ENCODE peak calls at places on chromosomes 5 and 9, in ten cellular contexts. B is GM13977; A is foreskin fibroblast; U is neural crest cell; K is fibroblast of pulmonary artery; C is omental fat pad; L is CD8-positive, alpha-beta T cell; R is tibial artery; W is type B pancreatic cell; Z is PC-3. E is an unnamed sample.

GRCh38 chr5:115415143-115415491 is 118.7 kb upstream of the CCDC112 start:
- DNase-seq in B (no peak), A (peak; percentile 97), U (no peak), K (peak; percentile 92), C (no peak), L (no peak), R (no peak), W (no peak), Z (peak; percentile 86), E (no peak)

GRCh38 chr9:136847827-136848392 is 1.3 kb upstream of the PHPT1 start:
- DNase-seq in B (peak; percentile 84), A (peak; percentile 87), U (peak; percentile 67), K (peak; percentile 83), C (peak; percentile 58), L (peak; percentile 44), R (peak; percentile 90), W (no peak), Z (peak; percentile 78), E (peak; percentile 88)

GRCh38 chr9:4614627-4615026 is 47.5 kb upstream of the PLPP6 start:
- DNase-seq in B (no peak), A (no peak), U (no peak), K (no peak), C (no peak), L (no peak), R (no peak), W (no peak), Z (peak; percentile 29), E (no peak)

GRCh38 chr5:167759411-167759821 is 532.0 kb upstream of the WWC1 start:
- DNase-seq in B (no peak), A (no peak), U (no peak), K (peak; percentile 60), C (no peak), L (no peak), R (no peak), W (no peak), Z (peak; percentile 74), E (no peak)

GRCh38 chr9:126893079-126893478 is 21.5 kb upstream of the RALGPS1 start:
- DNase-seq in B (no peak), A (no peak), U (no peak), K (no peak), C (no peak), L (no peak), R (no peak), W (no peak), Z (peak; percentile 13), E (no peak)

GRCh38 chr5:142886211-142886610 is 116.0 kb downstream of the ARHGAP26 start:
- DNase-seq in B (no peak), A (no peak), U (no peak), K (no peak), C (no peak), L (no peak), R (no peak), W (no peak), Z (no peak), E (no peak)

GRCh38 chr9:37514999-37515398 is 29.3 kb downstream of the POLR1E start:
- DNase-seq in B (no peak), A (no peak), U (no peak), K (no peak), C (no peak), L (no peak), R (no peak), W (no peak), Z (no peak), E (no peak)

GRCh38 chr5:53123702-53124101 is 14.1 kb upstream of the MOCS2 start:
- DNase-seq in B (no peak), A (no peak), U (no peak), K (peak; percentile 44), C (no peak), L (no peak), R (no peak), W (no peak), Z (peak; percentile 55), E (no peak)

GRCh38 chr5:158051036-158051435 is 192.1 kb upstream of the CLINT1 start:
- DNase-seq in B (no peak), A (no peak), U (no peak), K (no peak), C (no peak), L (no peak), R (no peak), W (no peak), Z (peak; percentile 72), E (no peak)

GRCh38 chr9:101626295-101626694 is 31.5 kb upstream of the PPP3R2 start:
- DNase-seq in B (no peak), A (no peak), U (no peak), K (no peak), C (no peak), L (no peak), R (no peak), W (no peak), Z (no peak), E (no peak)

GRCh38 chr9:404229-404628 is 189.6 kb downstream of the DOCK8 start:
- DNase-seq in B (no peak), A (no peak), U (no peak), K (no peak), C (no peak), L (no peak), R (no peak), W (no peak), Z (peak; percentile 25), E (no peak)

DNA sequence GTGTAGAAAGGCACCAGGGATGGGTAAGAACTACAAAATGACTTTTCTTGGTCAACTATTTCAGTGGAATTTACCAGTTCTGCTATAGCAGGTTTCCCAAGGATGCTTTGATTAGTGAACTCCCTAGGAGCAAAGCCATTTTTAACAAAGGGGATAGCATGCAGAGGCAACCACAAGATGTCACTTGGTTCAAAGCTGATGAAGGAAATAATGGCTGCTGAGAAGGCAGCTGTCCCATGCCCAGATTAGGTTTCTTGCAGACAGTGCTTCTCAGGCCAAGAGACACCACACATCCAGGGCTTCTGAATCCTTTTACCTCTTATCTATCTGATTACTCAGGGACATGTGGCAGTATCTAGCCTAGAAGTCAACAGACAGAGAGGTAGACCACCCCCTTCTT is 192.6 kb downstream of the DOCK8 start:
- DNase-seq in B (no peak), A (no peak), U (no peak), K (no peak), C (no peak), L (no peak), R (no peak), W (no peak), Z (no peak), E (no peak)
- TF ChIP-seq CTCF in B (no peak), A (no peak), U (no peak), K (no peak), C (no peak), L (no peak), R (no peak), W (no peak), Z (no peak), E (no peak)

DNA sequence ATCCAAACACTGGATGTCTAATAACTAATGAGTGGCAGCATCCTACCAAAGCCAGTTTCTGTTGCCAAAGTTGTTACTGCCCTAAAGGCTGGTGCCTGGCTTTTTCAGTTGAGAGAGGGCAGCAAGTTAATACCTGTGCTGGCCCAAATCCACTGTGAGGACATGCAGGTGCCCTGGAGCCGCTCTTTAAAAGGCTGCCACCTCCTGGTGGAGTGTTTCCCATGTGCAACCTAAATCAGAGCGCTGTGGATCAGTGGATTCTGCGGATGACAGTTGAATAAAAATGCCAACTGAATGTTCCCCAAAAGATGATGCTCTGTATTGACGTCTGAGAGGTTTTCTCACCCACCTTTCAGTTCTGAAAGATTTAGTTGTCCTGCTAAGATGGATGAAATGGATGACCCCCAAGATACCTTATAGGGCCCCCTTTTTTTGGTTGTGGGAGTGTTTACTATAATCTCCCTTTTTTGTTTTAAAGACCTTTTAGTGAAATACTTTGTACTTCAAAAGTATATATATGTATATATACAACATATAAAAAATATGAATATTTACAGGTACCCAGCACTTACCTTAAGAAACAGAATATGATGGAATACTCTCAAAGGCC is 146.4 kb downstream of the EGFLAM start:
- DNase-seq in B (no peak), A (no peak), U (no peak), K (no peak), C (no peak), L (no peak), R (no peak), W (no peak), Z (peak; percentile 51), E (peak; percentile 18)
- TF ChIP-seq CTCF in B (peak; percentile 20), A (no peak), U (peak; percentile 53), K (peak; percentile 21), C (no peak), L (no peak), R (no peak), W (peak; percentile 54), Z (peak; percentile 80), E (peak; percentile 31)

DNA sequence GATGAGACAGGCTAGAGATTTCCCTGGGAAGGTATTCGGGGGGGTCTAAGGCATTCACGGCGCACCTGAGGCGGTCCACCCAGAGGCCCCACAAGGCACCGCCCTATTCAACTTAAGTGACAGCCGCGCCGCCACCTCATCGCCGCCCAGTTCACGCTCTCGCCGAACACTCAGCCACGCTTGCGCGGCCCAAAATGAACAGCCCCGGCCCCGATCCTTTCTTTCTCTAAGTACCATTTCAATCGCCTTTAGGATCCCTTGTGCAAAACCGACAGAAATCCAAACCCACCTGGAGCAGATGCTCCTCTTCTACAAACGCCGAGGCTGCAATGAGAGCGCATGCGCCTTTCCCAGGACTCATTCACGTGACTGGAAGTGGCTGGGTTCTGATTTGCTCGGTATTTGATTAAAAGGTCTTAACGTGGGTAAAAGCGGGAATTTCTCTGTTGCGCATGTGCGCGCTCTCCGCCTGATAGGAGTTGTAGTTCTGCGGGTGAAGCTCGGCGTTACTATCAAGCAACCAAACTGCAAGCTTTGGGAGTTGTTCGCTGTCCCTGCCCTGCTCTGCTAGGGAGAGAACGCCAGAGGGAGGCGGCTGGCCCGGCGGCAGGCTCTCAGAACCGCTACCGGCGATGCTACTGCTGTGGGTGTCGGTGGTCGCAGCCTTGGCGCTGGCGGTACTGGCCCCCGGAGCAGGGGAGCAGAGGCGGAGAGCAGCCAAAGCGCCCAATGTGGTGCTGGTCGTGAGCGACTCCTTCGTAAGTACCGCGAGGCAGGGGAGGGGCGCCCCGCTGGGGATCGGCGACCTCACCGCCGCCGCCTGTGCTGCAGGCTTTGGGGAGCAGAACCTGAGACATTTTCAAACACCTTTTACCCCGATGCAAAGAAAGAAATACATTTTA is at the start of the genes ARSK and SKIC3:
- DNase-seq in B (peak; percentile 88), A (peak; percentile 98), U (peak; percentile 84), K (peak; percentile 100), C (peak; percentile 68), L (peak; percentile 84), R (peak; percentile 97), W (peak; percentile 93), Z (peak; percentile 99), E (peak; percentile 90)
- TF ChIP-seq CTCF in B (peak; percentile 27), A (peak; percentile 51), U (peak; percentile 55), K (peak; percentile 52), C (no peak), L (no peak), R (peak; percentile 43), W (peak; percentile 60), Z (peak; percentile 36), E (peak; percentile 17)

DNA sequence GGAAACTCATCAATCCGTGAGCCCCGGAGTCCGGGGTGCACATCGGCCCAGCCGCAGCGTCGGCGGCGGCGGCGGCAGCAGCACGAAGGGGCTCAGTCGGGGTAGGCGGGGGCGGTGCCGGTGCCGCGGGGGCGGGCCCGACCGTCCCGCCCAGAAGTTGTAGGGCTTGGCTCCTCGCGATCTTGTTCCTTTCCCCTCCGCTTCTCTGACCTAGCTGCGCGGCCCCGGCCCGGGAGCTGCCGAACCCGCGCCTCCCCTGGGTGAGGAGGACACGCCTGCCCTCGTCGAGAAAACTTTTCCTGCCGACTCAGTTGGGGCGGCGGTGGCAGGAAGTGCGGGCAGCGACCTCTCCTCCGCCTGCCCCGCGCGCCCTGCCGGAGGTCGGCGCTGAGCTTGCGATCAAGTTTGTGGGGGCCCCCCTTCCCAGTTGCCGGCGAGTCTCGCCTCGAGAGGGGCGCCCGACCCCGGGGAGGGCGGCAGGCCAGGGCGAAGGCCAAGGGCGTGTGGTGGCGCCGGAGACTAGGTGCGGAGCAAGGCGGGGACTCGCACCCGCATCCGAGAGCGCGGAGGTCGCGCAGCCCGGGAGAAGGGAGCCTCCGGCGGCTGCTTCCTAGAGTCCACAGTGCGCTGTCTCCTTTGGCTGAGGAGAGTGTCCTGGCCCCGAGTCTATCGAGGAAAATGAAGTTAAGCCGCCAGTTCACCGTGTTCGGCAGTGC is at the start of gene MAN2A1:
- DNase-seq in B (peak; percentile 83), A (peak; percentile 69), U (peak; percentile 63), K (peak; percentile 71), C (peak; percentile 35), L (peak; percentile 71), R (peak; percentile 76), W (peak; percentile 85), Z (peak; percentile 55), E (peak; percentile 74)
- TF ChIP-seq CTCF in B (no peak), A (no peak), U (peak; percentile 27), K (peak; percentile 3), C (no peak), L (no peak), R (no peak), W (peak; percentile 12), Z (peak; percentile 9), E (no peak)

E was measured in nephron progenitor cell.